ENCODE peak calls at places on chromosomes 2 and 18, in six cellular contexts. E is transverse colon; R is tibial nerve; H is heart left ventricle; B is CD8-positive, alpha-beta T cell; C is CD8-positive, alpha-beta memory T cell. Y is an unnamed sample.

GRCh38 chr2:160970052-160970846 is 190.0 kb upstream of the TANK start:
- DNase-seq in E (peak; percentile 28), R (peak; percentile 47), H (no peak), B (no peak), C (no peak), Y (no peak)

GRCh38 chr18:76471593-76471992 is 23.4 kb downstream of the ZNF516 start:
- DNase-seq in E (no peak), R (no peak), H (no peak), B (no peak), C (no peak), Y (no peak)

GRCh38 chr2:124959582-124959981 is 934.5 kb downstream of the CNTNAP5 start:
- DNase-seq in E (no peak), R (peak; percentile 26), H (no peak), B (no peak), C (no peak), Y (no peak)

GRCh38 chr2:189060096-189060642 is 86.0 kb downstream of the COL3A1 start:
- DNase-seq in E (no peak), R (no peak), H (no peak), B (no peak), C (no peak), Y (peak; percentile 32)

GRCh38 chr2:24948506-24948905 is 23.2 kb downstream of the DNAJC27 start:
- DNase-seq in E (no peak), R (no peak), H (no peak), B (no peak), C (no peak), Y (no peak)

GRCh38 chr2:178473931-178474330 is 4.5 kb downstream of the FKBP7 start:
- DNase-seq in E (no peak), R (no peak), H (no peak), B (no peak), C (no peak), Y (no peak)

GRCh38 chr18:39350916-39351315 is 1785.3 kb upstream of the CELF4 start:
- DNase-seq in E (no peak), R (no peak), H (no peak), B (no peak), C (no peak), Y (no peak)

GRCh38 chr18:36628435-36629094 is 200.2 kb downstream of the TPGS2 start:
- DNase-seq in E (no peak), R (no peak), H (no peak), B (no peak), C (no peak), Y (no peak)

GRCh38 chr2:128438586-128438985 is 119.9 kb upstream of the HS6ST1 start:
- DNase-seq in E (no peak), R (no peak), H (no peak), B (no peak), C (no peak), Y (no peak)

GRCh38 chr18:25262920-25263319 is 89.0 kb downstream of the ZNF521 start:
- DNase-seq in E (no peak), R (no peak), H (no peak), B (no peak), C (no peak), Y (no peak)

GRCh38 chr2:46806526-46806925 is 109.1 kb downstream of the MCFD2 start:
- DNase-seq in E (no peak), R (no peak), H (no peak), B (no peak), C (no peak), Y (no peak)

GRCh38 chr2:233456111-233456510 is 101.8 kb downstream of the DGKD start:
- DNase-seq in E (no peak), R (no peak), H (peak; percentile 7), B (no peak), C (no peak), Y (no peak)

GRCh38 chr2:32652555-32653209 is 24.8 kb downstream of the TTC27 start:
- DNase-seq in E (no peak), R (no peak), H (no peak), B (no peak), C (no peak), Y (no peak)

GRCh38 chr18:332721-333513 is 65.1 kb upstream of the THOC1 start:
- DNase-seq in E (peak; percentile 15), R (peak; percentile 65), H (peak; percentile 77), B (no peak), C (no peak), Y (no peak)

GRCh38 chr2:213004197-213004821 is 147.1 kb downstream of the IKZF2 start:
- DNase-seq in E (no peak), R (no peak), H (no peak), B (no peak), C (no peak), Y (no peak)

GRCh38 chr2:64222351-64222750 is 78.1 kb upstream of the PELI1 start:
- DNase-seq in E (no peak), R (peak; percentile 28), H (no peak), B (no peak), C (no peak), Y (peak; percentile 70)

GRCh38 chr18:35515460-35516130 is 17.8 kb upstream of the INO80C start:
- DNase-seq in E (no peak), R (no peak), H (no peak), B (no peak), C (no peak), Y (no peak)

GRCh38 chr2:46066116-46066515 is 231.1 kb upstream of the EPAS1 start:
- DNase-seq in E (no peak), R (no peak), H (no peak), B (no peak), C (no peak), Y (no peak)

GRCh38 chr2:142966281-142966680 is 88.8 kb downstream of the KYNU start:
- DNase-seq in E (no peak), R (no peak), H (no peak), B (no peak), C (no peak), Y (no peak)

GRCh38 chr18:60846396-60846795 is 473.8 kb upstream of the MC4R start:
- DNase-seq in E (no peak), R (no peak), H (no peak), B (no peak), C (no peak), Y (no peak)

GRCh38 chr2:233705911-233706506 is 6.7 kb upstream of the UGT1A5 start:
- DNase-seq in E (peak; percentile 52), R (no peak), H (no peak), B (no peak), C (no peak), Y (peak; percentile 62)

GRCh38 chr2:204776781-204777559 is 231.7 kb downstream of the PARD3B start:
- DNase-seq in E (no peak), R (no peak), H (no peak), B (no peak), C (no peak), Y (no peak)

GRCh38 chr2:165274698-165275097 is 35.5 kb downstream of the SCN2A start:
- DNase-seq in E (peak; percentile 20), R (peak; percentile 74), H (peak; percentile 71), B (no peak), C (no peak), Y (peak; percentile 10)

GRCh38 chr2:241310917-241311566 is 4.4 kb downstream of the HDLBP start:
- DNase-seq in E (no peak), R (no peak), H (no peak), B (no peak), C (no peak), Y (no peak)
- H3K4me1 ChIP-seq in E (peaks cover 8% of the 10 kb centered on the region), R (no peaks in the 10 kb centered on the region), H (peaks cover 45% of the 10 kb centered on the region), B (peaks cover 50% of the 10 kb centered on the region), C (peaks cover 45% of the 10 kb centered on the region), Y (no peaks in the 10 kb centered on the region)

GRCh38 chr2:238369516-238370481 is 49.5 kb downstream of the TRAF3IP1 start:
- DNase-seq in E (no peak), R (no peak), H (no peak), B (no peak), C (no peak), Y (no peak)
- H3K4me1 ChIP-seq in E (no peaks in the 10 kb centered on the region), R (no peaks in the 10 kb centered on the region), H (no peaks in the 10 kb centered on the region), B (no peaks in the 10 kb centered on the region), C (no peaks in the 10 kb centered on the region), Y (no peaks in the 10 kb centered on the region)

GRCh38 chr2:132270981-132271546 is 109.3 kb upstream of the ANKRD30BL start:
- DNase-seq in E (no peak), R (no peak), H (no peak), B (no peak), C (no peak), Y (no peak)
- H3K4me1 ChIP-seq in E (peaks cover 8% of the 10 kb centered on the region), R (no peaks in the 10 kb centered on the region), H (peaks cover 8% of the 10 kb centered on the region), B (peaks cover 11% of the 10 kb centered on the region), C (no peaks in the 10 kb centered on the region), Y (no peaks in the 10 kb centered on the region)

GRCh38 chr2:133569416-133569815 is 1.2 kb upstream of the NCKAP5 start:
- DNase-seq in E (no peak), R (no peak), H (no peak), B (no peak), C (no peak), Y (no peak)

GRCh38 chr2:133570547-133570946 is 2.3 kb upstream of the NCKAP5 start:
- DNase-seq in E (no peak), R (no peak), H (no peak), B (no peak), C (no peak), Y (no peak)

GRCh38 chr2:133573771-133574170 is 5.5 kb upstream of the NCKAP5 start:
- DNase-seq in E (no peak), R (no peak), H (no peak), B (no peak), C (no peak), Y (no peak)

GRCh38 chr2:133568598-133568997 is 335 bp upstream of the NCKAP5 start:
- DNase-seq in E (no peak), R (no peak), H (no peak), B (no peak), C (no peak), Y (no peak)

GRCh38 chr2:133571249-133571648 is 3.0 kb upstream of the NCKAP5 start:
- DNase-seq in E (no peak), R (no peak), H (no peak), B (no peak), C (no peak), Y (no peak)
- H3K4me1 ChIP-seq in E (peaks cover 10% of the 10 kb centered on the region), R (no peaks in the 10 kb centered on the region), H (peaks cover 17% of the 10 kb centered on the region), B (no peaks in the 10 kb centered on the region), C (no peaks in the 10 kb centered on the region), Y (peaks cover 5% of the 10 kb centered on the region)

GRCh38 chr2:236164201-236164982 is 3.8 kb downstream of the GBX2 start:
- DNase-seq in E (no peak), R (no peak), H (no peak), B (no peak), C (no peak), Y (no peak)
- H3K4me1 ChIP-seq in E (peaks cover 54% of the 10 kb centered on the region), R (no peaks in the 10 kb centered on the region), H (peaks cover 52% of the 10 kb centered on the region), B (no peaks in the 10 kb centered on the region), C (no peaks in the 10 kb centered on the region), Y (peaks cover 13% of the 10 kb centered on the region)

DNA sequence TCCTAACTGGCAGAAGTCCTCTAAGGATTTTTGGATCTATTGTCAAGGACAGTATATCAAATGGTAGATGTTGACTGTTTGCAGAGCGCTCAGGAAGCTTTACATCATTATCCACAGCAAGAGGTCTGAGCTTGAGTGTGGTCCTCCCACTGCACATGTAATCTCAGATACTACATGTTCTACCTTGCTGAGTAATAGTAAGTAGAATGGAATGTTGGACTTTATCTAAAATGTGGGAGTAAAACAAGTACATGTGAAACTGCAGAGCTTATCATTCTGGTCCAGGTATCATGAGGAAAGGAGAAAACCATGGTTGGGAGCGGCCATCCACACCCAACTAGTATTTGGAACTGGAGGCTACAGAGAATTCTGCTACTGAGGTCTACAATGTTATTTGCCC is 19.3 kb upstream of the CD28 start:
- DNase-seq in E (no peak), R (no peak), H (no peak), B (no peak), C (no peak), Y (no peak)
- H3K4me1 ChIP-seq in E (peaks cover 7% of the 10 kb centered on the region), R (no peaks in the 10 kb centered on the region), H (peaks cover 92% of the 10 kb centered on the region), B (peaks cover 3% of the 10 kb centered on the region), C (no peaks in the 10 kb centered on the region), Y (no peaks in the 10 kb centered on the region)

GRCh38 chr2:85992611-85993010 is 103.8 kb upstream of the ST3GAL5 start:
- DNase-seq in E (no peak), R (no peak), H (no peak), B (no peak), C (no peak), Y (no peak)
- H3K4me1 ChIP-seq in E (peaks cover 37% of the 10 kb centered on the region), R (no peaks in the 10 kb centered on the region), H (peaks cover 41% of the 10 kb centered on the region), B (peaks cover 29% of the 10 kb centered on the region), C (peaks cover 34% of the 10 kb centered on the region), Y (no peaks in the 10 kb centered on the region)

Y was measured in prostate gland.